ENCODE peak calls at places on chromosome 22, in nine cellular contexts. One of them, this sample, is unnamed. For H3K36me3, the result is how much of the 10 kb centered on the place peaks cover.

GRCh38 chr22:36144886-36145541 is 15.5 kb downstream of the APOL3 start:
- DNase-seq in RWPE2: no peak
- DNase-seq in cardiac muscle cell: peak
- DNase-seq in lung: peak
- DNase-seq in psoas muscle: peak
- DNase-seq in WERI-Rb-1: peak
- DNase-seq in sigmoid colon: peak
- DNase-seq in bronchial epithelial cell: peak
- DNase-seq in neural progenitor cell: peak
- DNase-seq in this sample: peak

GRCh38 chr22:23826510-23827350 is 12.1 kb downstream of the DERL3 start:
- DNase-seq in neural progenitor cell: peak
- DNase-seq in lung: no peak
- DNase-seq in sigmoid colon: peak
- DNase-seq in psoas muscle: peak
- DNase-seq in cardiac muscle cell: no peak
- DNase-seq in RWPE2: no peak
- DNase-seq in bronchial epithelial cell: no peak
- DNase-seq in WERI-Rb-1: no peak
- DNase-seq in this sample: no peak

GRCh38 chr22:28075260-28075981 is 156.4 kb upstream of the PITPNB start:
- DNase-seq in cardiac muscle cell: no peak
- DNase-seq in lung: peak
- DNase-seq in RWPE2: no peak
- DNase-seq in neural progenitor cell: no peak
- DNase-seq in bronchial epithelial cell: peak
- DNase-seq in psoas muscle: peak
- DNase-seq in sigmoid colon: peak
- DNase-seq in WERI-Rb-1: peak
- DNase-seq in this sample: peak

GRCh38 chr22:33513388-33514336 is 406.6 kb downstream of the LARGE1 start:
- DNase-seq in lung: no peak
- DNase-seq in cardiac muscle cell: no peak
- DNase-seq in RWPE2: no peak
- DNase-seq in neural progenitor cell: no peak
- DNase-seq in bronchial epithelial cell: peak
- DNase-seq in sigmoid colon: no peak
- DNase-seq in WERI-Rb-1: no peak
- DNase-seq in psoas muscle: no peak
- DNase-seq in this sample: no peak

GRCh38 chr22:36280379-36280778 is 27.4 kb downstream of the APOL1 start:
- DNase-seq in lung: no peak
- DNase-seq in sigmoid colon: peak
- DNase-seq in RWPE2: no peak
- DNase-seq in neural progenitor cell: no peak
- DNase-seq in WERI-Rb-1: no peak
- DNase-seq in psoas muscle: no peak
- DNase-seq in bronchial epithelial cell: no peak
- DNase-seq in cardiac muscle cell: no peak
- DNase-seq in this sample: no peak

GRCh38 chr22:43174941-43175531 is 11.9 kb downstream of the TTLL12 start:
- DNase-seq in neural progenitor cell: no peak
- DNase-seq in lung: no peak
- DNase-seq in bronchial epithelial cell: no peak
- DNase-seq in cardiac muscle cell: no peak
- DNase-seq in psoas muscle: no peak
- DNase-seq in sigmoid colon: no peak
- DNase-seq in RWPE2: no peak
- DNase-seq in WERI-Rb-1: no peak
- DNase-seq in this sample: no peak

GRCh38 chr22:24189249-24190158 is 8.2 kb downstream of the SUSD2 start:
- DNase-seq in neural progenitor cell: peak
- DNase-seq in cardiac muscle cell: peak
- DNase-seq in bronchial epithelial cell: peak
- DNase-seq in RWPE2: peak
- DNase-seq in lung: peak
- DNase-seq in sigmoid colon: peak
- DNase-seq in WERI-Rb-1: peak
- DNase-seq in psoas muscle: peak
- DNase-seq in this sample: peak

GRCh38 chr22:47209547-47210023 is 447.1 kb downstream of the TBC1D22A start:
- DNase-seq in sigmoid colon: peak
- DNase-seq in RWPE2: no peak
- DNase-seq in neural progenitor cell: no peak
- DNase-seq in bronchial epithelial cell: no peak
- DNase-seq in cardiac muscle cell: no peak
- DNase-seq in WERI-Rb-1: no peak
- DNase-seq in lung: peak
- DNase-seq in psoas muscle: peak
- DNase-seq in this sample: no peak

GRCh38 chr22:37283393-37283937 is 1.2 kb downstream of the CYTH4 start:
- DNase-seq in neural progenitor cell: no peak
- DNase-seq in bronchial epithelial cell: no peak
- DNase-seq in lung: no peak
- DNase-seq in RWPE2: no peak
- DNase-seq in sigmoid colon: no peak
- DNase-seq in psoas muscle: no peak
- DNase-seq in WERI-Rb-1: no peak
- DNase-seq in cardiac muscle cell: peak
- DNase-seq in this sample: no peak

GRCh38 chr22:21764038-21764804 is 28.6 kb upstream of the YPEL1 start:
- DNase-seq in psoas muscle: no peak
- DNase-seq in cardiac muscle cell: no peak
- DNase-seq in sigmoid colon: no peak
- DNase-seq in RWPE2: no peak
- DNase-seq in neural progenitor cell: no peak
- DNase-seq in bronchial epithelial cell: no peak
- DNase-seq in lung: no peak
- DNase-seq in WERI-Rb-1: no peak
- DNase-seq in this sample: no peak

GRCh38 chr22:21761086-21761485 is 25.5 kb upstream of the YPEL1 start:
- DNase-seq in psoas muscle: no peak
- DNase-seq in RWPE2: no peak
- DNase-seq in WERI-Rb-1: no peak
- DNase-seq in cardiac muscle cell: no peak
- DNase-seq in lung: no peak
- DNase-seq in neural progenitor cell: no peak
- DNase-seq in bronchial epithelial cell: no peak
- DNase-seq in sigmoid colon: no peak
- DNase-seq in this sample: no peak

GRCh38 chr22:21761994-21762680 is 26.5 kb upstream of the YPEL1 start:
- DNase-seq in bronchial epithelial cell: no peak
- DNase-seq in sigmoid colon: no peak
- DNase-seq in RWPE2: no peak
- DNase-seq in lung: no peak
- DNase-seq in neural progenitor cell: no peak
- DNase-seq in cardiac muscle cell: no peak
- DNase-seq in psoas muscle: no peak
- DNase-seq in WERI-Rb-1: no peak
- DNase-seq in this sample: no peak

GRCh38 chr22:21760640-21761039 is 25.0 kb upstream of the YPEL1 start:
- DNase-seq in sigmoid colon: no peak
- DNase-seq in RWPE2: no peak
- DNase-seq in cardiac muscle cell: no peak
- DNase-seq in lung: no peak
- DNase-seq in WERI-Rb-1: no peak
- DNase-seq in bronchial epithelial cell: peak
- DNase-seq in psoas muscle: no peak
- DNase-seq in neural progenitor cell: no peak
- DNase-seq in this sample: no peak

GRCh38 chr22:21762712-21763581 is 27.4 kb upstream of the YPEL1 start:
- DNase-seq in psoas muscle: no peak
- DNase-seq in WERI-Rb-1: no peak
- DNase-seq in neural progenitor cell: no peak
- DNase-seq in bronchial epithelial cell: no peak
- DNase-seq in cardiac muscle cell: no peak
- DNase-seq in RWPE2: no peak
- DNase-seq in lung: no peak
- DNase-seq in sigmoid colon: no peak
- DNase-seq in this sample: no peak
- H3K36me3 ChIP-seq in psoas muscle: half or more
- H3K36me3 ChIP-seq in WERI-Rb-1: half or more
- H3K36me3 ChIP-seq in neural progenitor cell: under half
- H3K36me3 ChIP-seq in bronchial epithelial cell: under half
- H3K36me3 ChIP-seq in cardiac muscle cell: under half
- H3K36me3 ChIP-seq in RWPE2: half or more
- H3K36me3 ChIP-seq in lung: half or more
- H3K36me3 ChIP-seq in sigmoid colon: half or more
- H3K36me3 ChIP-seq in this sample: under half

DNA sequence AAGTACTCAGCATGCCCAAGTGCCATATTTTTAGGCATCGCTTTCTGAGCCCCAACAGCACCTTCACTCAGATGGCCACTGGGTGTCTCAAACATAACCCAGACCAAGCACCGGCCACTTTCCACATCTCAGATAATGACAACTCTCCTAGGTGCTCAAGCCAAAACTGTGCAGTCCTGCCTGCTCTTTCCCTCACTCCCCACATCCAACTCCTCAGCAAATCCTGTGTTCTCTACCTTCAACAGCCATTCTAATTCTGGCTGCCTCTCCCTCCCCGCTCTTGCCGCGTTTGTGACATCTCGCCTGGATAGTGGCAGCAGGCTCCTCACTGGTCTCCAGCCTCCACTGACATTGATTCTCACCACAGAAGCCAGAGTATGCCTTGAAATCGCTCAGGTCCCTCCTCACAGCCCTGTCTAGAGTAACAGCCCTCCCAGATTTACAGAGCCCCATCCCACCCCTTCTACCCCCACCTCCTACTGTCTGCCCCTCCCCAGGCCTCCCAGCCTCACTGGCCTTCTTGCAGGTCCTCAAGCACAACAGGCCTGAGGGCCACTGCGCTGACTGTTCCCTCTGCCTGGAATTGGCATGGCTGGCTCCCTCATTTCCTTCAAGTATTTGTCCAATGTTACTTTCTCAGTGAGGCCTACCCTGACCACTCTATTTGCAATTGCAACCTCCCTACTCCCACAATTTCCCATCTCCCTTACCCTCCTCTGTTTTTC is 1.3 kb upstream of the PHETA2 start:
- DNase-seq in neural progenitor cell: no peak
- DNase-seq in cardiac muscle cell: peak
- DNase-seq in psoas muscle: no peak
- DNase-seq in RWPE2: no peak
- DNase-seq in sigmoid colon: no peak
- DNase-seq in lung: no peak
- DNase-seq in bronchial epithelial cell: no peak
- DNase-seq in WERI-Rb-1: no peak
- DNase-seq in this sample: no peak
- TF ChIP-seq CTCF in neural progenitor cell: no peak
- TF ChIP-seq CTCF in cardiac muscle cell: no peak
- TF ChIP-seq CTCF in psoas muscle: no peak
- TF ChIP-seq CTCF in RWPE2: no peak
- TF ChIP-seq CTCF in sigmoid colon: no peak
- TF ChIP-seq CTCF in lung: no peak
- TF ChIP-seq CTCF in bronchial epithelial cell: no peak
- TF ChIP-seq CTCF in WERI-Rb-1: peak
- TF ChIP-seq CTCF in this sample: no peak

DNA sequence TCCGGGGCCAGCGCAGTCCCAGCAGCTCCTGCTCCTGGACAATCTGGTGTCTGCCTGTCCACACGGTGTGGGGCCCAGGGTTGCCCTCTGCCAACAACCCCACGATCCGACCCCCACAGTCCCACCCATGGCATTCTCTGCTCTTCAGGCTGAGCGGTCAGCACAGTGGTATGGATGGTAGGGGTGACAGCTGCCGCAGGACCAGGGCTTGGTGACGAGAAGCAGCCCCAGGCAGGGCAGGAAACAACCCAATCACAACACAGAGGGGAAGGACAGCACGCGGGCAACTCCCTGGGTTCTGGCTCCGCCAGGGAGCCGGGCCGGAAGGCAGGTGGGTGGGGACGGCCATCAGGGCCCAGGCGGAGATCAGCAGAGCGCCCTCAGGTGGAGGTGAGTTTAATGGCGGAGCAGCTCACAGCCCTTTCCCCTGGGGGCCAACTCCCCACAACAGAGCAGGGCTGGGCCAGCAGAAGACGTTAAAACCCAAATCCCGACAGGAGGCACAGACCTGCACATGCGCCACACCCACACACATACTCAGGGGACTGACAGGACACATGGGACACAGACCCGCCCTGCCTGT is 5.3 kb upstream of the CHADL start:
- DNase-seq in neural progenitor cell: peak
- DNase-seq in WERI-Rb-1: peak
- DNase-seq in lung: no peak
- DNase-seq in bronchial epithelial cell: no peak
- DNase-seq in sigmoid colon: no peak
- DNase-seq in psoas muscle: no peak
- DNase-seq in RWPE2: no peak
- DNase-seq in cardiac muscle cell: no peak
- DNase-seq in this sample: no peak
- H3K36me3 ChIP-seq in neural progenitor cell: under half
- H3K36me3 ChIP-seq in WERI-Rb-1: under half
- H3K36me3 ChIP-seq in lung: half or more
- H3K36me3 ChIP-seq in bronchial epithelial cell: under half
- H3K36me3 ChIP-seq in sigmoid colon: under half
- H3K36me3 ChIP-seq in psoas muscle: half or more
- H3K36me3 ChIP-seq in RWPE2: under half
- H3K36me3 ChIP-seq in cardiac muscle cell: under half
- H3K36me3 ChIP-seq in this sample: under half

GRCh38 chr22:48968201-48968959 is 859.3 kb downstream of the BRD1 start:
- DNase-seq in neural progenitor cell: peak
- DNase-seq in bronchial epithelial cell: peak
- DNase-seq in WERI-Rb-1: peak
- DNase-seq in RWPE2: peak
- DNase-seq in sigmoid colon: no peak
- DNase-seq in cardiac muscle cell: peak
- DNase-seq in psoas muscle: no peak
- DNase-seq in lung: peak
- DNase-seq in this sample: peak
- TF ChIP-seq CTCF in neural progenitor cell: peak
- TF ChIP-seq CTCF in bronchial epithelial cell: no peak
- TF ChIP-seq CTCF in WERI-Rb-1: peak
- TF ChIP-seq CTCF in RWPE2: peak
- TF ChIP-seq CTCF in sigmoid colon: no peak
- TF ChIP-seq CTCF in cardiac muscle cell: no peak
- TF ChIP-seq CTCF in psoas muscle: no peak
- TF ChIP-seq CTCF in lung: no peak
- TF ChIP-seq CTCF in this sample: peak

DNA sequence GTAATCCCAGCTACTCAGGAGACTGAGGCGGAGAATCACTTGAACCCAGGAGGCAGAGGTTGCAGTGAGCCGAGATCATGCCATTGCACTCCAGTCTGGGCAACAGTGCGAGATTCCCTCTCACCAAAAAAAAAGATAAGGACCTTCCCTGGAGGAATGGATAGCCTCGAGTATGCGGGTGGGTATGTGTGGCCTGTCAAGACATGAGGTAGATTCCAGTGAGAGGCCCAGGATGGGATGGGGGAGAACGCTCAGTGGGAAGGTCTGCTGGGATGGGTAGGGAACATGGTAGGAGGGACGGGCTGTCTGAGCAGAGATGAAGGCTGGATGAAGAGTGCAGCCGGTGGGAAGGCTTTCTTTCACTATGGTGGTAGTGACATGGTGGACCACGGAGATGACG is 39.0 kb upstream of the YWHAH start:
- DNase-seq in bronchial epithelial cell: no peak
- DNase-seq in WERI-Rb-1: no peak
- DNase-seq in cardiac muscle cell: no peak
- DNase-seq in lung: no peak
- DNase-seq in psoas muscle: no peak
- DNase-seq in RWPE2: no peak
- DNase-seq in neural progenitor cell: no peak
- DNase-seq in sigmoid colon: no peak
- DNase-seq in this sample: no peak
- H3K36me3 ChIP-seq in bronchial epithelial cell: under half
- H3K36me3 ChIP-seq in WERI-Rb-1: under half
- H3K36me3 ChIP-seq in cardiac muscle cell: under half
- H3K36me3 ChIP-seq in lung: under half
- H3K36me3 ChIP-seq in psoas muscle: under half
- H3K36me3 ChIP-seq in RWPE2: under half
- H3K36me3 ChIP-seq in neural progenitor cell: under half
- H3K36me3 ChIP-seq in sigmoid colon: under half
- H3K36me3 ChIP-seq in this sample: under half

This sample was measured in pancreas.